ENCODE peak calls at places on chromosomes 12 and 14, in four cellular contexts. One of them, this sample, is unnamed.

GRCh38 chr12:131445184-131445974 is 265.5 kb upstream of the SFSWAP start:
- DNase-seq in HepG2: no peak
- DNase-seq in SK-N-SH: no peak
- DNase-seq in H1: no peak
- DNase-seq in this sample: no peak

GRCh38 chr12:6183689-6184441 is 16.3 kb upstream of the CD9 start:
- DNase-seq in SK-N-SH: no peak
- DNase-seq in H1: no peak
- DNase-seq in HepG2: peak; percentile 68
- DNase-seq in this sample: no peak

GRCh38 chr12:47302111-47302597 is 222.4 kb upstream of the AMIGO2 start:
- DNase-seq in SK-N-SH: no peak
- DNase-seq in H1: no peak
- DNase-seq in HepG2: no peak
- DNase-seq in this sample: no peak

GRCh38 chr12:57713209-57713608 is 19.3 kb downstream of the OS9 start:
- DNase-seq in HepG2: no peak
- DNase-seq in SK-N-SH: no peak
- DNase-seq in H1: no peak
- DNase-seq in this sample: no peak

GRCh38 chr14:60650382-60650961 is 1.2 kb upstream of the SIX1 start:
- DNase-seq in H1: no peak
- DNase-seq in HepG2: no peak
- DNase-seq in SK-N-SH: no peak
- DNase-seq in this sample: no peak

GRCh38 chr14:49621114-49621881 is 699 bp downstream of the MGAT2 start:
- DNase-seq in HepG2: no peak
- DNase-seq in SK-N-SH: peak; percentile 76
- DNase-seq in H1: no peak
- DNase-seq in this sample: no peak

GRCh38 chr12:13127476-13127875 is 24.0 kb upstream of the GSG1 start:
- DNase-seq in H1: no peak
- DNase-seq in HepG2: peak; percentile 15
- DNase-seq in SK-N-SH: no peak
- DNase-seq in this sample: no peak

GRCh38 chr14:75068294-75069020 is 984 bp upstream of the ZC2HC1C start:
- DNase-seq in HepG2: no peak
- DNase-seq in SK-N-SH: peak; percentile 29
- DNase-seq in H1: no peak
- DNase-seq in this sample: no peak

GRCh38 chr14:61537567-61538463 is 157.5 kb upstream of the HIF1A start:
- DNase-seq in H1: peak; percentile 33
- DNase-seq in HepG2: peak; percentile 97
- DNase-seq in SK-N-SH: no peak
- DNase-seq in this sample: no peak

GRCh38 chr12:59115526-59115925 is 195.2 kb upstream of the LRIG3 start:
- DNase-seq in HepG2: no peak
- DNase-seq in SK-N-SH: no peak
- DNase-seq in H1: no peak
- DNase-seq in this sample: no peak

GRCh38 chr12:67444542-67444941 is 175.4 kb downstream of the CAND1 start:
- DNase-seq in H1: no peak
- DNase-seq in HepG2: no peak
- DNase-seq in SK-N-SH: no peak
- DNase-seq in this sample: no peak

GRCh38 chr12:23954332-23954731 is 4.9 kb upstream of the SOX5 start:
- DNase-seq in HepG2: no peak
- DNase-seq in SK-N-SH: no peak
- DNase-seq in H1: no peak
- DNase-seq in this sample: no peak
- TF ChIP-seq TCF12 in HepG2: no peak
- TF ChIP-seq TCF12 in SK-N-SH: no peak
- TF ChIP-seq TCF12 in H1: no peak
- TF ChIP-seq TCF12 in this sample: no peak

DNA sequence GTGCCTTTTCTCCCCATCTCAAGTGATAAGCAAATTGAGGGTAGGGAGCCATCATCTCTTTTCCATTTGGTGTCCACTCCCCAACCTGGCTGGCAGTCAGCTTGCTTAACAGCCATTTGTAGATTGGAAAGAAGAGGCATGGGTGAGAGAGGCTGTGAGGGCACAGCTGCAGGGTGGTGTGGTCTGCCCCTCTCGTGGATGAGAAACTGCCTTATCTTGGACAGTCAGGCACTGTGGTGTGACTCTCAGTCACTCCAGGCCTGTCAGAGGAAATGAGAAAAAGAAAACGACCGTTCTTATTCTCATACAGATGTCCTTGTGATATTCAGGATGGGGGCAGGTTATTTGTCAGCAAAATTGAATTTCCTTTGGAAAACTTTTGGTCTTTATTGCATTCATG is 65.1 kb upstream of the SRSF5 start:
- DNase-seq in SK-N-SH: no peak
- DNase-seq in H1: no peak
- DNase-seq in HepG2: no peak
- DNase-seq in this sample: no peak
- TF ChIP-seq TCF12 in SK-N-SH: no peak
- TF ChIP-seq TCF12 in H1: no peak
- TF ChIP-seq TCF12 in HepG2: no peak
- TF ChIP-seq TCF12 in this sample: no peak

GRCh38 chr12:68529869-68530268 is 80.8 kb upstream of the RAP1B start:
- DNase-seq in H1: no peak
- DNase-seq in SK-N-SH: no peak
- DNase-seq in HepG2: no peak
- DNase-seq in this sample: no peak

GRCh38 chr12:68532204-68532886 is 78.4 kb upstream of the RAP1B start:
- DNase-seq in HepG2: no peak
- DNase-seq in SK-N-SH: no peak
- DNase-seq in H1: no peak
- DNase-seq in this sample: no peak

GRCh38 chr12:68529466-68529865 is 81.2 kb upstream of the RAP1B start:
- DNase-seq in HepG2: no peak
- DNase-seq in SK-N-SH: no peak
- DNase-seq in H1: no peak
- DNase-seq in this sample: no peak

GRCh38 chr12:68530299-68530698 is 80.4 kb upstream of the RAP1B start:
- DNase-seq in SK-N-SH: no peak
- DNase-seq in HepG2: no peak
- DNase-seq in H1: no peak
- DNase-seq in this sample: no peak

GRCh38 chr12:68530965-68531364 is 79.7 kb upstream of the RAP1B start:
- DNase-seq in HepG2: no peak
- DNase-seq in SK-N-SH: no peak
- DNase-seq in H1: no peak
- DNase-seq in this sample: no peak
- TF ChIP-seq TCF12 in HepG2: no peak
- TF ChIP-seq TCF12 in SK-N-SH: peak; percentile 86
- TF ChIP-seq TCF12 in H1: no peak
- TF ChIP-seq TCF12 in this sample: no peak

GRCh38 chr14:76580399-76580798 is 180.9 kb upstream of the VASH1 start:
- DNase-seq in H1: no peak
- DNase-seq in SK-N-SH: no peak
- DNase-seq in HepG2: no peak
- DNase-seq in this sample: no peak

GRCh38 chr14:76581592-76581991 is 179.7 kb upstream of the VASH1 start:
- DNase-seq in H1: no peak
- DNase-seq in SK-N-SH: no peak
- DNase-seq in HepG2: no peak
- DNase-seq in this sample: no peak

GRCh38 chr14:76577837-76578236 is 183.4 kb upstream of the VASH1 start:
- DNase-seq in H1: no peak
- DNase-seq in SK-N-SH: no peak
- DNase-seq in HepG2: no peak
- DNase-seq in this sample: no peak

GRCh38 chr14:76582447-76582846 is 178.8 kb upstream of the VASH1 start:
- DNase-seq in HepG2: no peak
- DNase-seq in SK-N-SH: no peak
- DNase-seq in H1: no peak
- DNase-seq in this sample: no peak

DNA sequence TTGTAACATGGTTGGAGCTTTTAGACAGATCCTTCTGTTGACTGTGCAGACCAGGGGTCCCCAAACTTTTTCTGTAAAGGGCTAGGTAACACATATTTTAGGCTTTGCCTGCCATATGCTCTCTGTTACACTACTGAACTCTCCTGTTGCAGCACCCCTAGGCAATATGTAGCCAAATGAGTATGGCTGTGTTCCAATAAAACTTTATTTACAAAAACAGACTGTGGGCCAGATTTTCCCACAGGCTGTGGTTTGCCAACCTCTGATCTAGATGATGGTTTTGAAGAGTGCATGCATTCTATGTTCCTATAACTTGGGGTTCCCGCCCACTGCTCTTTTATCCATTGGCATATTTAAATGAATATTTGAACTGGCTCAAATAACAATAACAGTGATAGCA is 180.3 kb upstream of the VASH1 start:
- DNase-seq in H1: no peak
- DNase-seq in SK-N-SH: no peak
- DNase-seq in HepG2: no peak
- DNase-seq in this sample: no peak
- TF ChIP-seq TCF12 in H1: no peak
- TF ChIP-seq TCF12 in SK-N-SH: no peak
- TF ChIP-seq TCF12 in HepG2: no peak
- TF ChIP-seq TCF12 in this sample: no peak

DNA sequence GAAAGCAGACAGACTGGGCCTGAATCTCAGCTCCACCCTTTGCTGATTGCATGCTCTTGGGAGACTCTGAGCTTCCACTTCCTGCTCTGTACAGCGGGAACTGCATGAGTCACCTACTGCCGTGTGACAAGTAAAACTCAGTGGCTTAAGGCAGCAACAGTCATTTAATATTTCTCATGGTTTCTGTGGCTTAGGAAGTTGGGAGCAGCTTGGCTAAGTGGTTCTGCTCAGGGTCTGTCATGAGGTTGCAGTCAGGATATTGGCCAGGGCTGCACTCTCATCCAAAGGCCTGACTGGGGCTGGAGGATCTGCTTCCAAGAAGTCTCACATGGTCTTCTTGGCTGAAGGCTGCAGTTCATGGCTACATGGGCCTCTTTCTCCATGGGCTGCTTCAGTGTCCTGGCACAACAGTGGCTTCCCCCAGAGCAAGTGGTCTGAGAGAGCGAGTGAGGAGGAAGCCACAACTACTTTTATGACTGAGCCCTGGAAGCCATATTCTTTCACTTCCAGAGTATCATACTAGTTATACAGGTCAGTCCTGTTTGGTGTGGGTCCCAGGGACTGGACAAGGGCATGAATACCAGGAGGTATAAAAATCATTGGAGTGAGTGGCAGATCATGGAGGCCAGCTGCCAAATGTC is 49.7 kb downstream of the FAM222A start:
- DNase-seq in HepG2: no peak
- DNase-seq in H1: no peak
- DNase-seq in SK-N-SH: no peak
- DNase-seq in this sample: no peak
- TF ChIP-seq TCF12 in HepG2: no peak
- TF ChIP-seq TCF12 in H1: no peak
- TF ChIP-seq TCF12 in SK-N-SH: no peak
- TF ChIP-seq TCF12 in this sample: no peak

DNA sequence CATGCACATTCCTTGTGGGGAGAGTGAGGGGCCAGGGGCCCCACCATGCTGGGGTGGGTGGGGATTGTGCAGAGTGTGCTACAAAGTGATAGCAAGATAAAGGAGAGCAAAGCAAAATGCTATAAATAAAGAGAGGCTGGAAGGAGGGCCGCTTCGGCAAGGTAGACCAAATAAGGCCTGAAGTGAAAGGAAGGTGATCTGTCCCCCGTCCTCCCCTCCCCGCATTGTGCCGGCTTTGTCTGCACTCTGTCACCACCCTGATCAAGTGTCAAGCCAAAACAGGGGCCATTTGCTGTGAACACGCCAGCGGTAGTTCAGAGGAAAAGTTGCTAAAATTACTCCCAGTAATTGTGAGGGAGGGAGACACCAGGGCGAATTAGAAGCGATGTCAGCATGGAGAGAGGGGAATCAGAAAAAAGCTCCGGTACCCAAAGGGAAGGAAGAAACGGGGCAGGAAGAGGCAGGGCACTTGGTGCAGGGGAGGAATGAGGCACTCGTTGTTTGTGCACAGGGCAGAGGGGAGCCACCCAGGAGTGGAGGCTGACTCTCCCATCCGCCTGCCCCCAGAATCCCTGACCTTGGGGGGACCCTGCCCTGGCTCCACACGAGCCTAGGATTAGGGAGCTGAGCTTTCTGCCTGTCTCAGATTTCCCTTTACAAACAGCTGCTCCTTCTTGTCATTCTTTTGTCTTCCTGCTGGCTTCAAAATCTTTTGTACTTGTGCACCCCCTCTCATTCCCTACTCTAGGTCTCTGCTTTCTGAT is 2.9 kb upstream of the MYH7 start:
- DNase-seq in H1: no peak
- DNase-seq in SK-N-SH: no peak
- DNase-seq in HepG2: no peak
- DNase-seq in this sample: no peak
- TF ChIP-seq TCF12 in H1: no peak
- TF ChIP-seq TCF12 in SK-N-SH: no peak
- TF ChIP-seq TCF12 in HepG2: no peak
- TF ChIP-seq TCF12 in this sample: no peak

DNA sequence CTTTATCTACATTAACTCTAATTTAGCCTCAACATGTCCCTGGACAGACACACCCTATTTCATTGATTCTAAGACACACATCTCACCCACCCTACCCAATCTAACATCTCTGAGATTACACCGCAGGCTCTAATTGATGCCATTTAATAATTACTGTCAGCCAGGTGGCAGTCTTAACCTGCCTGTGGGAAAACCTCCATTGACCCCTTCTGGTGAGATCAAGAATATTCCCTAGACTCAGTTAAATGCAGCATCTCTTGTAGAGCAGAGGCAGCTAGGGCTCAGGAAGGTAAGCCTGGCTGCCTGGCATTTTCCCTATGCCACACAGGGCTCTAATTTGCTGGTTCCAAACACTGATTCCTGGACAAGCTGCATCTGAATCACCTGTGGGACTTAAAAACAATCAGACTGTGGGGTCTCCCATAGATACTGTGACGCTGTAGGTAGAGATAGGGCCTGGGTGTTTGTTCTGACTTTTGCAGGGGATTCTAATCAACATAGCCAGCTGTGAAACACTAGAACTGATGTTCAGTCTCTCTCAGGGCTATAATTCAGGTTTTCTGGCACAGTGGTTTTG is 14.3 kb downstream of the MCRS1 start:
- DNase-seq in HepG2: peak; percentile 58
- DNase-seq in SK-N-SH: peak; percentile 73
- DNase-seq in H1: no peak
- DNase-seq in this sample: no peak
- TF ChIP-seq TCF12 in HepG2: no peak
- TF ChIP-seq TCF12 in SK-N-SH: no peak
- TF ChIP-seq TCF12 in H1: no peak
- TF ChIP-seq TCF12 in this sample: no peak

GRCh38 chr14:96162741-96163140 is 41.9 kb upstream of the BDKRB2 start:
- DNase-seq in SK-N-SH: no peak
- DNase-seq in HepG2: no peak
- DNase-seq in H1: no peak
- DNase-seq in this sample: no peak
- TF ChIP-seq TCF12 in SK-N-SH: no peak
- TF ChIP-seq TCF12 in HepG2: no peak
- TF ChIP-seq TCF12 in H1: no peak
- TF ChIP-seq TCF12 in this sample: no peak